ENCODE peak calls at places on chromosomes 7 and 10, in five cellular contexts. U is ovary; V is activated naive CD4-positive, alpha-beta T cell treated with anti-CD3 and anti-CD28 coated beads, Interleukin-2, amount 50 U/mL, for 16 hours; T is head of caudate nucleus; G is posterior cingulate gyrus. L is an unnamed sample.

GRCh38 chr7:140607441-140607989 is 33.1 kb downstream of the DENND2A start:
- DNase-seq in U (peak), V (no peak), T (peak), G (peak), L (peak)

GRCh38 chr10:25061711-25062455 is 45.5 kb downstream of the THNSL1 start:
- DNase-seq in U (no peak), V (no peak), T (no peak), G (no peak), L (no peak)

GRCh38 chr10:114261116-114261515 is 22.1 kb downstream of the VWA2 start:
- DNase-seq in U (no peak), V (no peak), T (no peak), G (no peak), L (no peak)

GRCh38 chr7:52289247-52289646 is 746.2 kb upstream of the POM121L12 start:
- DNase-seq in U (no peak), V (no peak), T (no peak), G (no peak), L (no peak)

GRCh38 chr7:129828078-129828762 is 124.5 kb downstream of the UBE2H start:
- DNase-seq in U (peak), V (no peak), T (no peak), G (no peak), L (no peak)

GRCh38 chr7:37110641-37111421 is 337.8 kb downstream of the ELMO1 start:
- DNase-seq in U (no peak), V (no peak), T (no peak), G (no peak), L (no peak)

GRCh38 chr10:9745158-9745557 is 1272.5 kb upstream of the CELF2 start:
- DNase-seq in U (no peak), V (no peak), T (no peak), G (no peak), L (no peak)

GRCh38 chr7:95549818-95550529 is 46.3 kb downstream of the PDK4 start:
- DNase-seq in U (peak), V (no peak), T (peak), G (peak), L (peak)

GRCh38 chr7:81500631-81501030 is 269.2 kb downstream of the HGF start:
- DNase-seq in U (no peak), V (no peak), T (no peak), G (no peak), L (no peak)

GRCh38 chr10:5404188-5405041 is at the start of gene TUBAL3:
- DNase-seq in U (no peak), V (no peak), T (no peak), G (no peak), L (no peak)

GRCh38 chr7:116515584-116515983 is 9.3 kb upstream of the CAV1 start:
- DNase-seq in U (no peak), V (no peak), T (no peak), G (no peak), L (no peak)

L was measured in dorsolateral prefrontal cortex.